ENCODE peak calls at places on chromosomes 4 and X, in four cellular contexts. One of them, this sample, is unnamed. For H3K4me1, the result is how much of the 10 kb centered on the place peaks cover.

GRCh38 chrX:8988456-8988855 is 45.5 kb downstream of the FAM9B start:
- DNase-seq in left lung: peak
- DNase-seq in Karpas-422: no peak
- DNase-seq in PC-3: peak
- DNase-seq in this sample: no peak

GRCh38 chr4:108556588-108557200 is 63.7 kb upstream of the RPL34 start:
- DNase-seq in left lung: no peak
- DNase-seq in Karpas-422: no peak
- DNase-seq in PC-3: no peak
- DNase-seq in this sample: no peak

GRCh38 chr4:46270986-46271596 is 118.8 kb downstream of the GABRA2 start:
- DNase-seq in left lung: no peak
- DNase-seq in Karpas-422: peak
- DNase-seq in PC-3: peak
- DNase-seq in this sample: no peak

GRCh38 chrX:74179071-74179470 is 124.9 kb upstream of the ZCCHC13 start:
- DNase-seq in left lung: no peak
- DNase-seq in Karpas-422: no peak
- DNase-seq in PC-3: peak
- DNase-seq in this sample: no peak

GRCh38 chr4:22515888-22516541 is at the start of gene ADGRA3:
- DNase-seq in left lung: peak
- DNase-seq in Karpas-422: no peak
- DNase-seq in PC-3: peak
- DNase-seq in this sample: no peak

GRCh38 chrX:150690126-150690525 is 3.1 kb upstream of the MTMR1 start:
- DNase-seq in left lung: no peak
- DNase-seq in Karpas-422: no peak
- DNase-seq in PC-3: peak
- DNase-seq in this sample: no peak

GRCh38 chr4:6771229-6771671 is 11.3 kb upstream of the KIAA0232 start:
- DNase-seq in left lung: no peak
- DNase-seq in Karpas-422: no peak
- DNase-seq in PC-3: no peak
- DNase-seq in this sample: peak

GRCh38 chr4:681736-682451 is 7.1 kb downstream of the SLC49A3 start:
- DNase-seq in left lung: no peak
- DNase-seq in Karpas-422: no peak
- DNase-seq in PC-3: peak
- DNase-seq in this sample: no peak

GRCh38 chr4:675980-676870 is 1.9 kb downstream of the MYL5 start:
- DNase-seq in left lung: no peak
- DNase-seq in Karpas-422: peak
- DNase-seq in PC-3: no peak
- DNase-seq in this sample: no peak

DNA sequence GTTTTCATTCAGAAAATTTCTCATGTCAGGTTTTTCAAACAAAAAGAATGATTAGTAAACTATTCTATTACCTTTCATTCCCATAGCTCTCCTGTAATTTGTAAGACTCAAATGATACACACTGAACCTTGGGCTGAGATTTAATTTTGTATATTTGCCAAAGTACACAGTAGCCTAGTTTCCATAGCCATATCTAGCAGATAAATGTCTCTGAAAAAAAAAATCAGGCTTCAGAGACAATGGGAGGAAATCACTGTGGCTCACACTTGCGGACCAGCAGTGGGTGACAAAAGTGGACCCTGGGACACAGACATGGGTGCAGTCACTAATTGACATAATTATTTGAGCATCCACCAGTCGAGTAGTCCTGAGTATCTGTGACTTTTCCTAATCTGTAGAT is 46.6 kb downstream of the MAOA start:
- DNase-seq in left lung: no peak
- DNase-seq in Karpas-422: no peak
- DNase-seq in PC-3: no peak
- DNase-seq in this sample: no peak
- H3K27ac ChIP-seq in left lung: peak
- H3K27ac ChIP-seq in Karpas-422: no peak
- H3K27ac ChIP-seq in PC-3: peak
- H3K27ac ChIP-seq in this sample: peak

GRCh38 chr4:53477038-53477565 is 99.7 kb downstream of the FIP1L1 start:
- DNase-seq in left lung: no peak
- DNase-seq in Karpas-422: no peak
- DNase-seq in PC-3: no peak
- DNase-seq in this sample: no peak
- H3K4me3 ChIP-seq in left lung: no peak
- H3K4me3 ChIP-seq in Karpas-422: no peak
- H3K4me3 ChIP-seq in PC-3: no peak
- H3K4me3 ChIP-seq in this sample: no peak

GRCh38 chr4:139975830-139976272 is 178.1 kb downstream of the MAML3 start:
- DNase-seq in left lung: no peak
- DNase-seq in Karpas-422: no peak
- DNase-seq in PC-3: peak
- DNase-seq in this sample: no peak

GRCh38 chr4:139969635-139970266 is 184.2 kb downstream of the MAML3 start:
- DNase-seq in left lung: no peak
- DNase-seq in Karpas-422: no peak
- DNase-seq in PC-3: no peak
- DNase-seq in this sample: no peak

GRCh38 chr4:139973611-139974010 is 180.4 kb downstream of the MAML3 start:
- DNase-seq in left lung: no peak
- DNase-seq in Karpas-422: no peak
- DNase-seq in PC-3: no peak
- DNase-seq in this sample: no peak

GRCh38 chr4:139972305-139972704 is 181.7 kb downstream of the MAML3 start:
- DNase-seq in left lung: no peak
- DNase-seq in Karpas-422: no peak
- DNase-seq in PC-3: peak
- DNase-seq in this sample: no peak

GRCh38 chr4:139973015-139973414 is 181.0 kb downstream of the MAML3 start:
- DNase-seq in left lung: no peak
- DNase-seq in Karpas-422: no peak
- DNase-seq in PC-3: no peak
- DNase-seq in this sample: no peak
- H3K4me1 ChIP-seq in left lung: under half
- H3K4me1 ChIP-seq in Karpas-422: half or more
- H3K4me1 ChIP-seq in PC-3: under half
- H3K4me1 ChIP-seq in this sample: under half

GRCh38 chrX:18353931-18354368 is 538 bp downstream of the SCML2 start:
- DNase-seq in left lung: no peak
- DNase-seq in Karpas-422: no peak
- DNase-seq in PC-3: peak
- DNase-seq in this sample: no peak

GRCh38 chrX:18351774-18352173 is 2.7 kb downstream of the SCML2 start:
- DNase-seq in left lung: no peak
- DNase-seq in Karpas-422: no peak
- DNase-seq in PC-3: no peak
- DNase-seq in this sample: no peak

GRCh38 chrX:18354369-18355329 is at the start of gene SCML2:
- DNase-seq in left lung: peak
- DNase-seq in Karpas-422: no peak
- DNase-seq in PC-3: peak
- DNase-seq in this sample: no peak
- H3K27ac ChIP-seq in left lung: no peak
- H3K27ac ChIP-seq in Karpas-422: no peak
- H3K27ac ChIP-seq in PC-3: no peak
- H3K27ac ChIP-seq in this sample: no peak